ENCODE peak calls at places on chromosomes 2 and 18, in seven cellular contexts. K, Q, O, R, F, C and G are unnamed samples. For H3K4me1, the result is how much of the 10 kb centered on the place peaks cover.

GRCh38 chr18:12308386-12309100 is 502 bp downstream of the TUBB6 start:
- DNase-seq in Q (peak), O (peak), F (peak), R (peak), K (peak), C (peak), G (peak)

GRCh38 chr2:114068438-114068837 is 178.5 kb downstream of the ACTR3 start:
- DNase-seq in Q (no peak), O (no peak), C (no peak), F (no peak), K (no peak), R (no peak), G (no peak)

GRCh38 chr2:71064754-71065621 is 3.5 kb upstream of the NAGK start:
- DNase-seq in F (no peak), R (no peak), Q (no peak), O (no peak), K (no peak), C (peak), G (no peak)

GRCh38 chr2:229980440-229981184 is 58.3 kb downstream of the FBXO36 start:
- DNase-seq in Q (peak), O (peak), K (peak), C (peak), F (peak), R (peak), G (no peak)

GRCh38 chr2:239300871-239301742 is 99.7 kb downstream of the HDAC4 start:
- DNase-seq in F (peak), C (peak), O (no peak), Q (no peak), K (peak), R (no peak), G (no peak)

GRCh38 chr2:217916504-217917254 is 86.1 kb downstream of the TNS1 start:
- DNase-seq in C (no peak), F (peak), K (no peak), Q (no peak), O (no peak), R (no peak), G (no peak)

GRCh38 chr2:187993516-187993915 is 298.2 kb upstream of the GULP1 start:
- DNase-seq in O (no peak), C (no peak), F (no peak), R (no peak), K (no peak), Q (no peak), G (no peak)

GRCh38 chr2:241859436-241860183 is 916 bp upstream of the PDCD1 start:
- DNase-seq in F (peak), C (peak), Q (no peak), R (no peak), O (no peak), K (no peak), G (no peak)

GRCh38 chr2:44245068-44245861 is 30.0 kb upstream of the SLC3A1 start:
- DNase-seq in C (no peak), Q (peak), R (no peak), F (no peak), O (no peak), K (no peak), G (no peak)

GRCh38 chr2:43075054-43075593 is 151.3 kb downstream of the ZFP36L2 start:
- DNase-seq in C (peak), Q (peak), O (peak), R (peak), K (peak), F (peak), G (no peak)
- TF ChIP-seq POLR2AphosphoS5 in C (no peak), Q (peak), O (peak), R (peak), K (peak), F (peak), G (peak)

DNA sequence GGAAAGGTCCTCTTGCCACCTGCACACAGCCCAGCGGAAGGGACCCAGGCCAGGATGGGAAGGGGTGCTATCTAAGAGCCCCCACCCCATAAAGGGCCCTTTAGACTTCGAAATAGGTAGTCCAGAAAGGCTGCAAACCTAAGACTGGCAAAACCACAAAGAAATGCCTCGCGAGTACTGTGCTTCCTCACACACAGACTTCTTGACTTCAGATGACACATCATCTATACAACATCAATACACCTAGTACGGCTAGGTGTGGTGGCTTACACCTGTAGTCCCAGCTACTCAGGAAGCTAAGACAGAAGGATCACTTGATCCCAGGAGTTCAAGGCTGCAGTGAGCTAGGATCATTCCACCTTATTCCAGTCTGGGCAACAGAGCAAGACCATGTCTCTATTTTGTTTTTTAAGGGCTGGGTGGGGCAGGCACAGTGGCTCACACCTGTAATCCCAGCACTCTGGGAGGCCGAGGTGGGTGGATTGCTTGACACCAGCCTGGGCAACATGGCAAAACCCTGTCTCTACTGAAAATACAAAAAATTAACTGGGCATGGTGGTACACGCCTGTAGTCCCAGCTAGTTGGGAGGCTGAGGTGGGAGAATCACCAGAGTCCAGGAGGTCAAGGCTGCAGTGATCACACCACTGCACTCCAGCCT is 125.8 kb downstream of the CABLES1 start:
- DNase-seq in R (no peak), F (no peak), C (no peak), Q (no peak), O (no peak), K (no peak), G (no peak)
- H3K4me1 ChIP-seq in R (under half), F (under half), C (under half), Q (under half), O (under half), K (under half), G (under half)

DNA sequence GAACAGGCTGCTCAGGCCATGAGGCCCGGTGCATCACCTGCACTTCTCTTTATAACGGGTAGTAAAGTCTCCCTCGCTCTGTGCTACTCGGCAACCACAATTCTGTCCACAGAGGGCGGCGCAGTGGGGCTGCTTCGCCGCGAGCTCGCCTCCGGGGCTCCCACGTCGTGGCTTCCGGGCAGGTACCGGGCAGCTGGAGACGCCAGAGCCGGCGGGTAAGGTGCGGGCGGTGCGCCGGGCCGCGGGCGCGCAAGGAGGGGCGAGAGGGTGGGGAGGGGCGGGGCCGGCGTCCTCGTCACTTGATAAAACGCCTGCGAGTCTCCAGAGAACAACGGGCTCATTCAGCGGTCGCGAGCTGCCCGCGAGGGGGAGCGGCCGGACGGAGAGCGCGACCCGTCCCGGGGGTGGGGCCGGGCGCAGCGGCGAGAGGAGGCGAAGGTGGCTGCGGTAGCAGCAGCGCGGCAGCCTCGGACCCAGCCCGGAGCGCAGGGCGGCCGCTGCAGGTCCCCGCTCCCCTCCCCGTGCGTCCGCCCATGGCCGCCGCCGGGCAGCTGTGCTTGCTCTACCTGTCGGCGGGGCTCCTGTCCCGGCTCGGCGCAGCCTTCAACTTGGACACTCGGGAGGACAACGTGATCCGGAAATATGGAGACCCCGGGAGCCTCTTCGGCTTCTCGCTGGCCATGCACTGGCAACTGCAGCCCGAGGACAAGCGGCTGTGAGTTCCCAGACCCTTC is at the start of gene ITGA6:
- DNase-seq in R (peak), Q (peak), F (no peak), O (peak), C (peak), K (peak), G (no peak)
- TF ChIP-seq POLR2AphosphoS5 in R (peak), Q (peak), F (peak), O (peak), C (peak), K (peak), G (peak)

GRCh38 chr2:98472132-98472650 is 27.5 kb downstream of the INPP4A start:
- DNase-seq in R (no peak), C (peak), Q (no peak), O (no peak), F (peak), K (peak), G (no peak)
- H3K4me1 ChIP-seq in R (under half), C (half or more), Q (under half), O (under half), F (under half), K (under half), G (under half)

GRCh38 chr2:121470917-121471316 is 59.8 kb upstream of the RNU4ATAC start:
- DNase-seq in K (no peak), O (no peak), C (no peak), R (no peak), F (no peak), Q (no peak), G (no peak)
- TF ChIP-seq POLR2AphosphoS5 in K (no peak), O (no peak), C (no peak), R (no peak), F (no peak), Q (no peak), G (no peak)

GRCh38 chr18:22399949-22400348 is 17.8 kb downstream of the CTAGE1 start:
- DNase-seq in O (no peak), C (no peak), K (no peak), Q (no peak), F (no peak), R (peak), G (no peak)
- H3K4me1 ChIP-seq in O (under half), C (under half), K (under half), Q (under half), F (under half), R (under half), G (under half)

GRCh38 chr2:48227617-48228344 is 302.2 kb upstream of the STON1 start:
- DNase-seq in C (no peak), Q (no peak), K (no peak), O (no peak), F (no peak), R (no peak), G (no peak)
- TF ChIP-seq POLR2AphosphoS5 in C (no peak), Q (no peak), K (no peak), O (no peak), F (no peak), R (no peak), G (no peak)

GRCh38 chr2:37622434-37623202 is 48.8 kb downstream of the CDC42EP3 start:
- DNase-seq in R (no peak), Q (no peak), O (no peak), K (no peak), C (no peak), F (no peak), G (no peak)

GRCh38 chr2:37623409-37623808 is 48.0 kb downstream of the CDC42EP3 start:
- DNase-seq in Q (no peak), C (no peak), K (no peak), O (no peak), F (no peak), R (no peak), G (no peak)

GRCh38 chr2:37623971-37624897 is 47.2 kb downstream of the CDC42EP3 start:
- DNase-seq in Q (no peak), O (no peak), R (no peak), C (no peak), K (no peak), F (no peak), G (no peak)

GRCh38 chr2:37625781-37626548 is 45.5 kb downstream of the CDC42EP3 start:
- DNase-seq in Q (no peak), F (peak), C (peak), K (no peak), R (no peak), O (no peak), G (no peak)

GRCh38 chr2:37625156-37625555 is 46.3 kb downstream of the CDC42EP3 start:
- DNase-seq in F (no peak), R (no peak), O (no peak), C (no peak), Q (no peak), K (no peak), G (no peak)
- H3K4me1 ChIP-seq in F (under half), R (under half), O (under half), C (half or more), Q (under half), K (under half), G (under half)

GRCh38 chr2:45611020-45611737 is at the start of gene SRBD1:
- DNase-seq in C (peak), O (peak), Q (peak), K (peak), F (peak), R (peak), G (peak)
- TF ChIP-seq POLR2AphosphoS5 in C (peak), O (peak), Q (peak), K (peak), F (peak), R (peak), G (peak)

GRCh38 chr2:69566669-69567068 is 76.9 kb downstream of the AAK1 start:
- DNase-seq in F (no peak), K (no peak), O (no peak), C (no peak), R (no peak), Q (no peak), G (no peak)

GRCh38 chr2:69563021-69563420 is 80.5 kb downstream of the AAK1 start:
- DNase-seq in R (no peak), O (no peak), F (no peak), Q (no peak), C (no peak), K (no peak), G (no peak)

GRCh38 chr2:69564604-69565003 is 78.9 kb downstream of the AAK1 start:
- DNase-seq in O (no peak), F (no peak), C (no peak), R (no peak), Q (no peak), K (no peak), G (no peak)

GRCh38 chr2:69567157-69567908 is 76.2 kb downstream of the AAK1 start:
- DNase-seq in C (no peak), K (no peak), R (no peak), F (no peak), O (no peak), Q (no peak), G (no peak)

GRCh38 chr2:69565431-69565839 is 78.1 kb downstream of the AAK1 start:
- DNase-seq in K (peak), F (peak), O (no peak), R (peak), Q (no peak), C (peak), G (no peak)
- H3K4me1 ChIP-seq in K (under half), F (under half), O (under half), R (under half), Q (under half), C (half or more), G (under half)